ENCODE peak calls at places on chromosomes 1 and 21, in five cellular contexts. B is prostate gland, M is kidney, R is GM12865, E is fibroblast of pulmonary artery. A is an unnamed sample.

GRCh38 chr1:109989656-109990653 is 5.4 kb downstream of the AHCYL1 start:
- DNase-seq in B (no peak), M (no peak), R (no peak), E (no peak), A (peak)

GRCh38 chr1:12159826-12160225 is 7.0 kb upstream of the TNFRSF1B start:
- DNase-seq in B (no peak), M (peak), R (no peak), E (no peak), A (no peak)

GRCh38 chr1:187091666-187092065 is 262.9 kb downstream of the PLA2G4A start:
- DNase-seq in B (no peak), M (no peak), R (no peak), E (no peak), A (peak)

GRCh38 chr21:14675774-14676530 is 129.8 kb upstream of the SAMSN1 start:
- DNase-seq in B (no peak), M (no peak), R (peak), E (no peak), A (no peak)

GRCh38 chr1:181486098-181486420 is 2.7 kb downstream of the CACNA1E start:
- DNase-seq in B (no peak), M (no peak), R (no peak), E (no peak), A (no peak)

GRCh38 chr21:16280731-16281130 is 550.9 kb downstream of the USP25 start:
- DNase-seq in B (no peak), M (no peak), R (no peak), E (peak), A (no peak)

GRCh38 chr1:115670476-115671175 is 28.9 kb downstream of the VANGL1 start:
- DNase-seq in B (peak), M (no peak), R (no peak), E (no peak), A (no peak)

GRCh38 chr1:48654606-48655210 is 122.0 kb downstream of the BEND5 start:
- DNase-seq in B (no peak), M (no peak), R (no peak), E (no peak), A (no peak)

GRCh38 chr1:18324246-18324645 is 156.5 kb upstream of the KLHDC7A start:
- DNase-seq in B (no peak), M (no peak), R (no peak), E (no peak), A (no peak)

GRCh38 chr1:91501527-91501859 is 842 bp downstream of the CDC7 start:
- DNase-seq in B (no peak), M (no peak), R (peak), E (peak), A (peak)

GRCh38 chr1:7954683-7955082 is 6.8 kb upstream of the PARK7 start:
- DNase-seq in B (no peak), M (no peak), R (peak), E (no peak), A (no peak)

GRCh38 chr1:21021311-21021710 is 155.4 kb downstream of the EIF4G3 start:
- DNase-seq in B (no peak), M (no peak), R (no peak), E (peak), A (peak)

GRCh38 chr1:212291505-212292134 is 6.4 kb downstream of the PPP2R5A start:
- DNase-seq in B (peak), M (no peak), R (peak), E (peak), A (peak)

GRCh38 chr21:46048926-46049889 is 48.7 kb upstream of the COL6A2 start:
- DNase-seq in B (no peak), M (peak), R (no peak), E (peak), A (peak)

GRCh38 chr1:73839922-73840321 is 358.1 kb downstream of the LRRIQ3 start:
- DNase-seq in B (no peak), M (no peak), R (peak), E (peak), A (peak)
- TF ChIP-seq CTCF in B (no peak), M (peak), R (peak), E (peak), A (peak)

GRCh38 chr1:192022839-192023238 is 135.4 kb upstream of the RGS18 start:
- DNase-seq in B (no peak), M (no peak), R (no peak), E (no peak), A (no peak)

GRCh38 chr1:192024881-192025280 is 133.4 kb upstream of the RGS18 start:
- DNase-seq in B (no peak), M (no peak), R (no peak), E (no peak), A (no peak)
- H3K4me3 ChIP-seq in B (no peak), M (no peak), R (no peak), E (no peak), A (no peak)

GRCh38 chr1:2042830-2043773 is 7.1 kb upstream of the PRKCZ start:
- DNase-seq in B (no peak), M (no peak), R (no peak), E (no peak), A (no peak)
- TF ChIP-seq CTCF in B (no peak), M (no peak), R (no peak), E (no peak), A (no peak)

DNA sequence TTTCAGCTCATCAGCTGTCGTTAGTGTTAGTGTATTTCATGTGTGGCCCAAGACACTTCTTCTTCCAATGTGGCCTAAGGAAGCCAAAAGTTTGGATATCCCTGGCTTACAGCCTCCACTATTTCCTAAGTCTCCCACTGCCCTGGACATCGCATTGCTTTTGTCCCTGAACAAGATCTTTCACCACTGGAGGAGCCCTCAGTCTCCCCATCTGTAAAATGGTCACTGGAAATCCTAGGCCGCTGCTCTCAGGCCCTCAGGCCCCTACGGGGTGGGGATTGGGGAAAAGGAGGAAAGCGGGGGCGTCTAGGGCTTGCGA is 341 bp upstream of the LDLRAP1 start:
- DNase-seq in B (no peak), M (no peak), R (no peak), E (no peak), A (no peak)
- H3K4me3 ChIP-seq in B (peak), M (no peak), R (no peak), E (no peak), A (peak)

GRCh38 chr1:152926091-152926490 is 17.7 kb downstream of the IVL start:
- DNase-seq in B (no peak), M (no peak), R (peak), E (no peak), A (peak)
- TF ChIP-seq CTCF in B (no peak), M (peak), R (peak), E (peak), A (peak)

GRCh38 chr1:156118175-156118868 is 3.8 kb downstream of the LMNA start:
- DNase-seq in B (peak), M (peak), R (no peak), E (no peak), A (no peak)

GRCh38 chr1:156121441-156121840 is 6.9 kb downstream of the LMNA start:
- DNase-seq in B (no peak), M (no peak), R (no peak), E (no peak), A (no peak)

GRCh38 chr1:156119503-156120209 is 5.1 kb downstream of the LMNA start:
- DNase-seq in B (no peak), M (peak), R (peak), E (peak), A (peak)

GRCh38 chr1:156122086-156122485 is 7.6 kb downstream of the LMNA start:
- DNase-seq in B (no peak), M (no peak), R (no peak), E (no peak), A (no peak)

GRCh38 chr1:156120318-156120717 is 5.8 kb downstream of the LMNA start:
- DNase-seq in B (no peak), M (no peak), R (no peak), E (no peak), A (no peak)
- H3K4me3 ChIP-seq in B (no peak), M (no peak), R (no peak), E (no peak), A (peak)

GRCh38 chr1:248804771-248805681 is 20.7 kb downstream of the SH3BP5L start:
- DNase-seq in B (no peak), M (no peak), R (peak), E (no peak), A (no peak)

GRCh38 chr1:248808876-248809275 is 16.8 kb downstream of the SH3BP5L start:
- DNase-seq in B (no peak), M (no peak), R (no peak), E (no peak), A (no peak)

GRCh38 chr1:248802454-248802853 is 23.3 kb downstream of the SH3BP5L start:
- DNase-seq in B (no peak), M (no peak), R (no peak), E (no peak), A (no peak)

GRCh38 chr1:248807067-248807737 is 18.5 kb downstream of the SH3BP5L start:
- DNase-seq in B (no peak), M (no peak), R (peak), E (peak), A (peak)

GRCh38 chr1:248805905-248806304 is 19.8 kb downstream of the SH3BP5L start:
- DNase-seq in B (no peak), M (no peak), R (no peak), E (no peak), A (peak)
- TF ChIP-seq CTCF in B (no peak), M (no peak), R (no peak), E (no peak), A (no peak)

GRCh38 chr1:201741763-201742342 is 87.1 kb upstream of the IPO9 start:
- DNase-seq in B (no peak), M (no peak), R (no peak), E (no peak), A (no peak)

GRCh38 chr1:201739054-201739453 is 89.9 kb upstream of the IPO9 start:
- DNase-seq in B (no peak), M (no peak), R (no peak), E (no peak), A (no peak)

GRCh38 chr1:201739492-201740085 is 89.4 kb upstream of the IPO9 start:
- DNase-seq in B (peak), M (peak), R (peak), E (peak), A (no peak)

GRCh38 chr1:201740086-201740541 is 88.8 kb upstream of the IPO9 start:
- DNase-seq in B (no peak), M (no peak), R (no peak), E (no peak), A (no peak)

GRCh38 chr1:201740609-201741231 is 88.2 kb upstream of the IPO9 start:
- DNase-seq in B (no peak), M (no peak), R (no peak), E (no peak), A (no peak)
- H3K4me3 ChIP-seq in B (peak), M (peak), R (no peak), E (peak), A (peak)

GRCh38 chr1:176444286-176444685 is 18.7 kb upstream of the PAPPA2 start:
- DNase-seq in B (no peak), M (no peak), R (no peak), E (no peak), A (no peak)
- TF ChIP-seq CTCF in B (no peak), M (peak), R (no peak), E (no peak), A (no peak)